ENCODE peak calls at places on chromosomes 1 and 21, in seven cellular contexts. J, E, Z, D, H, U and M are unnamed samples.
A peak's percentile ranks its signal among the peaks of the same experiment; 100 is the strongest.

GRCh38 chr21:41953249-41953830 is 478 bp downstream of the C2CD2 start:
- DNase-seq in H (peak; percentile 37), Z (no peak), D (no peak), U (no peak), J (no peak), E (peak; percentile 53), M (no peak)

GRCh38 chr1:156551866-156552265 is 20.5 kb downstream of the IQGAP3 start:
- DNase-seq in H (peak; percentile 81), U (no peak), Z (no peak), D (no peak), J (peak; percentile 55), E (no peak), M (no peak)

GRCh38 chr1:110059133-110059863 is 11.2 kb downstream of the ALX3 start:
- DNase-seq in Z (no peak), E (no peak), U (no peak), H (peak; percentile 29), D (no peak), J (no peak), M (no peak)

GRCh38 chr1:59814180-59814900 is 409 bp upstream of the HOOK1 start:
- DNase-seq in J (peak; percentile 92), Z (peak; percentile 95), D (peak; percentile 26), H (peak; percentile 57), U (peak; percentile 93), E (peak; percentile 97), M (peak; percentile 60)

GRCh38 chr1:10761503-10762152 is 34.8 kb downstream of the CASZ1 start:
- DNase-seq in J (peak; percentile 74), Z (no peak), D (no peak), H (peak; percentile 49), E (no peak), U (no peak), M (no peak)

GRCh38 chr1:12075195-12076114 is 12.4 kb downstream of the TNFRSF8 start:
- DNase-seq in D (no peak), Z (no peak), H (peak; percentile 93), E (no peak), J (no peak), U (no peak), M (no peak)

GRCh38 chr1:209029737-209030136 is 553.8 kb upstream of the CAMK1G start:
- DNase-seq in Z (no peak), U (no peak), D (no peak), H (peak; percentile 44), E (peak; percentile 28), J (no peak), M (no peak)

GRCh38 chr1:192474080-192474683 is 101.4 kb upstream of the RGS1 start:
- DNase-seq in Z (no peak), H (peak; percentile 41), J (no peak), U (no peak), E (peak; percentile 56), D (no peak), M (no peak)

GRCh38 chr1:240004086-240004749 is 87.5 kb upstream of the FMN2 start:
- DNase-seq in Z (no peak), J (no peak), D (no peak), E (no peak), U (no peak), H (peak; percentile 26), M (no peak)

GRCh38 chr1:101144868-101145808 is 91.7 kb upstream of the S1PR1 start:
- DNase-seq in U (no peak), H (no peak), D (no peak), E (no peak), J (no peak), Z (no peak), M (no peak)

GRCh38 chr1:27574001-27574781 is 29.8 kb downstream of the AHDC1 start:
- DNase-seq in Z (no peak), H (no peak), U (no peak), D (no peak), E (no peak), J (no peak), M (no peak)

GRCh38 chr21:16956824-16957223 is 556.0 kb upstream of the CXADR start:
- DNase-seq in Z (no peak), U (no peak), D (no peak), H (no peak), E (no peak), J (no peak), M (no peak)

GRCh38 chr1:108129999-108130398 is 70.1 kb downstream of the SLC25A24 start:
- DNase-seq in J (no peak), U (no peak), D (no peak), E (peak; percentile 38), Z (no peak), H (no peak), M (no peak)

GRCh38 chr1:226950875-226951274 is 10.8 kb downstream of the COQ8A start:
- DNase-seq in J (no peak), E (no peak), Z (no peak), U (no peak), D (no peak), H (no peak), M (no peak)

GRCh38 chr1:173917635-173918493 is 737 bp upstream of the SERPINC1 start:
- DNase-seq in Z (no peak), H (no peak), U (no peak), E (no peak), D (no peak), J (no peak), M (no peak)

GRCh38 chr1:94033849-94034248 is 87.1 kb downstream of the ABCA4 start:
- DNase-seq in H (no peak), U (no peak), E (no peak), D (no peak), Z (no peak), J (no peak), M (no peak)

GRCh38 chr1:2973661-2974593 is 47.3 kb upstream of the ACTRT2 start:
- DNase-seq in J (no peak), H (no peak), E (no peak), D (no peak), Z (no peak), U (peak; percentile 32), M (no peak)

GRCh38 chr1:86015375-86015774 is 141.2 kb downstream of the COL24A1 start:
- DNase-seq in E (no peak), Z (no peak), H (no peak), D (no peak), U (no peak), J (no peak), M (no peak)

GRCh38 chr1:166165661-166166399 is 971 bp downstream of the FAM78B start:
- DNase-seq in E (peak; percentile 53), U (peak; percentile 21), H (no peak), D (no peak), J (no peak), Z (no peak), M (no peak)

GRCh38 chr1:112805155-112805853 is 90.2 kb upstream of the PPM1J start:
- DNase-seq in H (no peak), D (no peak), U (no peak), E (no peak), J (no peak), Z (no peak), M (no peak)

GRCh38 chr21:17451364-17451869 is 61.4 kb upstream of the CXADR start:
- DNase-seq in Z (no peak), H (peak; percentile 74), U (no peak), J (no peak), D (no peak), E (no peak), M (no peak)

GRCh38 chr1:248906741-248907661 is 966 bp downstream of the PGBD2 start:
- DNase-seq in Z (no peak), J (no peak), D (no peak), U (no peak), E (no peak), H (peak; percentile 5), M (no peak)

GRCh38 chr1:153439273-153439672 is 21.2 kb downstream of the S100A7 start:
- DNase-seq in D (no peak), Z (no peak), J (no peak), U (no peak), H (no peak), E (no peak), M (no peak)

GRCh38 chr21:38282921-38283320 is 26.1 kb downstream of the KCNJ15 start:
- DNase-seq in U (no peak), D (no peak), Z (no peak), H (no peak), J (no peak), E (no peak), M (no peak)

GRCh38 chr1:47558601-47559593 is 121.1 kb downstream of the FOXD2 start:
- DNase-seq in U (no peak), D (no peak), H (no peak), Z (no peak), J (no peak), E (peak; percentile 81), M (no peak)

GRCh38 chr1:211783266-211783665 is 47.3 kb downstream of the LPGAT1 start:
- DNase-seq in U (no peak), H (no peak), D (no peak), Z (no peak), E (peak; percentile 52), J (no peak), M (no peak)

GRCh38 chr1:203600782-203601513 is 25.7 kb upstream of the ATP2B4 start:
- DNase-seq in E (peak; percentile 52), D (no peak), U (no peak), Z (no peak), H (no peak), J (no peak), M (no peak)

GRCh38 chr1:212540031-212540430 is 68.5 kb upstream of the ATF3 start:
- DNase-seq in J (no peak), Z (no peak), E (no peak), H (no peak), D (no peak), U (no peak), M (no peak)

GRCh38 chr1:160910351-160910750 is 25.4 kb upstream of the ITLN1 start:
- DNase-seq in Z (no peak), E (no peak), H (no peak), D (no peak), J (no peak), U (no peak), M (no peak)